ENCODE peak calls at places on chromosomes 1 and 21, in four cellular contexts. O, I, B and Z are unnamed samples.

GRCh38 chr1:171610385-171610784 is 11.7 kb upstream of the MYOCOS start:
- DNase-seq in O (no peak), I (no peak), B (no peak), Z (no peak)

GRCh38 chr1:2972011-2972878 is 49.0 kb upstream of the ACTRT2 start:
- DNase-seq in O (no peak), I (no peak), B (no peak), Z (no peak)

GRCh38 chr1:2202843-2203601 is 8.4 kb upstream of the FAAP20 start:
- DNase-seq in O (no peak), I (no peak), B (no peak), Z (no peak)

GRCh38 chr1:228555074-228555989 is 68.2 kb downstream of the RNF187 start:
- DNase-seq in O (no peak), I (no peak), B (peak; percentile 42), Z (no peak)

GRCh38 chr1:167489581-167490340 is 28.6 kb downstream of the CD247 start:
- DNase-seq in O (no peak), I (no peak), B (peak; percentile 55), Z (no peak)

GRCh38 chr1:33709780-33710713 is 153.8 kb upstream of the HMGB4 start:
- DNase-seq in O (no peak), I (no peak), B (no peak), Z (no peak)

GRCh38 chr1:33228935-33229487 is 27.3 kb upstream of the ZNF362 start:
- DNase-seq in O (no peak), I (no peak), B (no peak), Z (no peak)

GRCh38 chr1:166197141-166197540 is 30.3 kb upstream of the FAM78B start:
- DNase-seq in O (no peak), I (no peak), B (no peak), Z (no peak)

GRCh38 chr1:110513511-110513910 is 5.5 kb downstream of the KCNA10 start:
- DNase-seq in O (no peak), I (no peak), B (no peak), Z (no peak)

GRCh38 chr1:90526954-90527353 is 190.1 kb downstream of the BARHL2 start:
- DNase-seq in O (no peak), I (no peak), B (no peak), Z (no peak)

GRCh38 chr21:46472246-46472645 is 13.6 kb downstream of the DIP2A start:
- DNase-seq in O (no peak), I (no peak), B (no peak), Z (no peak)

GRCh38 chr1:22527555-22528296 is 35.6 kb upstream of the EPHA8 start:
- DNase-seq in O (peak; percentile 20), I (peak; percentile 95), B (no peak), Z (no peak)

GRCh38 chr1:25864434-25864833 is 5.2 kb upstream of the AUNIP start:
- DNase-seq in O (no peak), I (no peak), B (no peak), Z (no peak)

GRCh38 chr1:27862671-27863551 is 9.4 kb upstream of the THEMIS2 start:
- DNase-seq in O (peak; percentile 80), I (no peak), B (no peak), Z (no peak)

GRCh38 chr1:186082235-186082937 is 292.7 kb downstream of the TPR start:
- DNase-seq in O (peak; percentile 77), I (peak; percentile 97), B (no peak), Z (peak; percentile 68)

GRCh38 chr1:118841521-118841920 is 146.6 kb downstream of the TBX15 start:
- DNase-seq in O (no peak), I (no peak), B (no peak), Z (no peak)

GRCh38 chr1:216285052-216285451 is 138.2 kb downstream of the USH2A start:
- DNase-seq in O (no peak), I (no peak), B (no peak), Z (no peak)

GRCh38 chr1:99766378-99766800 is at the start of gene FRRS1:
- DNase-seq in O (peak; percentile 59), I (peak; percentile 38), B (peak; percentile 10), Z (peak; percentile 61)

GRCh38 chr1:8974551-8974950 is 28.9 kb downstream of the CA6 start:
- DNase-seq in O (no peak), I (no peak), B (no peak), Z (no peak)

GRCh38 chr1:93541045-93541444 is 93.1 kb downstream of the FNBP1L start:
- DNase-seq in O (no peak), I (no peak), B (no peak), Z (no peak)

GRCh38 chr1:153260980-153261792 is 1.7 kb downstream of the LORICRIN start:
- DNase-seq in O (peak; percentile 57), I (peak; percentile 39), B (peak; percentile 22), Z (no peak)

GRCh38 chr1:201652180-201652579 is 113.3 kb downstream of the NAV1 start:
- DNase-seq in O (no peak), I (no peak), B (no peak), Z (no peak)

GRCh38 chr1:79899914-79900313 is 893.4 kb upstream of the ADGRL4 start:
- DNase-seq in O (no peak), I (no peak), B (no peak), Z (no peak)